ENCODE peak calls at places on chromosome 12, in five cellular contexts. One of them, this sample, is unnamed.

GRCh38 chr12:57533108-57533507 is 10.5 kb downstream of the MBD6 start:
- DNase-seq in AG04450: no peak
- DNase-seq in stimulated activated naive CD4-positive, alpha-beta T cell treated with Interleukin-2 at 50 U/mL for 16 hours: no peak
- DNase-seq in fibroblast of pulmonary artery: no peak
- DNase-seq in T-helper 2 cell: no peak
- DNase-seq in this sample: no peak

GRCh38 chr12:125540580-125541204 is 475.5 kb downstream of the AACS start:
- DNase-seq in AG04450: no peak
- DNase-seq in T-helper 2 cell: no peak
- DNase-seq in stimulated activated naive CD4-positive, alpha-beta T cell treated with Interleukin-2 at 50 U/mL for 16 hours: no peak
- DNase-seq in fibroblast of pulmonary artery: no peak
- DNase-seq in this sample: no peak

GRCh38 chr12:6821271-6821673 is 349 bp upstream of the GPR162 start:
- DNase-seq in T-helper 2 cell: no peak
- DNase-seq in AG04450: peak
- DNase-seq in stimulated activated naive CD4-positive, alpha-beta T cell treated with Interleukin-2 at 50 U/mL for 16 hours: peak
- DNase-seq in fibroblast of pulmonary artery: peak
- DNase-seq in this sample: no peak

GRCh38 chr12:98320026-98320425 is 195.4 kb upstream of the TMPO start:
- DNase-seq in T-helper 2 cell: no peak
- DNase-seq in stimulated activated naive CD4-positive, alpha-beta T cell treated with Interleukin-2 at 50 U/mL for 16 hours: no peak
- DNase-seq in fibroblast of pulmonary artery: no peak
- DNase-seq in AG04450: no peak
- DNase-seq in this sample: no peak

GRCh38 chr12:58757422-58757821 is 162.9 kb downstream of the LRIG3 start:
- DNase-seq in stimulated activated naive CD4-positive, alpha-beta T cell treated with Interleukin-2 at 50 U/mL for 16 hours: no peak
- DNase-seq in T-helper 2 cell: no peak
- DNase-seq in AG04450: peak
- DNase-seq in fibroblast of pulmonary artery: peak
- DNase-seq in this sample: peak

GRCh38 chr12:56158926-56159461 is 835 bp downstream of the MYL6 start:
- DNase-seq in AG04450: peak
- DNase-seq in fibroblast of pulmonary artery: peak
- DNase-seq in T-helper 2 cell: no peak
- DNase-seq in stimulated activated naive CD4-positive, alpha-beta T cell treated with Interleukin-2 at 50 U/mL for 16 hours: no peak
- DNase-seq in this sample: peak

GRCh38 chr12:100798799-100799198 is 4.2 kb downstream of the ANO4 start:
- DNase-seq in T-helper 2 cell: no peak
- DNase-seq in stimulated activated naive CD4-positive, alpha-beta T cell treated with Interleukin-2 at 50 U/mL for 16 hours: no peak
- DNase-seq in fibroblast of pulmonary artery: no peak
- DNase-seq in AG04450: no peak
- DNase-seq in this sample: no peak

GRCh38 chr12:112179341-112179740 is 54.0 kb downstream of the TRAFD1 start:
- DNase-seq in T-helper 2 cell: no peak
- DNase-seq in AG04450: no peak
- DNase-seq in fibroblast of pulmonary artery: no peak
- DNase-seq in stimulated activated naive CD4-positive, alpha-beta T cell treated with Interleukin-2 at 50 U/mL for 16 hours: no peak
- DNase-seq in this sample: no peak

GRCh38 chr12:76441016-76441415 is 92.8 kb upstream of the BBS10 start:
- DNase-seq in stimulated activated naive CD4-positive, alpha-beta T cell treated with Interleukin-2 at 50 U/mL for 16 hours: no peak
- DNase-seq in T-helper 2 cell: no peak
- DNase-seq in AG04450: no peak
- DNase-seq in fibroblast of pulmonary artery: no peak
- DNase-seq in this sample: no peak

GRCh38 chr12:6724409-6724797 is 557 bp downstream of the COPS7A start:
- DNase-seq in stimulated activated naive CD4-positive, alpha-beta T cell treated with Interleukin-2 at 50 U/mL for 16 hours: no peak
- DNase-seq in AG04450: no peak
- DNase-seq in T-helper 2 cell: no peak
- DNase-seq in fibroblast of pulmonary artery: no peak
- DNase-seq in this sample: no peak

GRCh38 chr12:16008442-16008841 is 97.3 kb downstream of the DERA start:
- DNase-seq in AG04450: no peak
- DNase-seq in fibroblast of pulmonary artery: no peak
- DNase-seq in T-helper 2 cell: no peak
- DNase-seq in stimulated activated naive CD4-positive, alpha-beta T cell treated with Interleukin-2 at 50 U/mL for 16 hours: no peak
- DNase-seq in this sample: no peak

GRCh38 chr12:22276313-22276712 is 58.2 kb downstream of the ST8SIA1 start:
- DNase-seq in T-helper 2 cell: no peak
- DNase-seq in stimulated activated naive CD4-positive, alpha-beta T cell treated with Interleukin-2 at 50 U/mL for 16 hours: no peak
- DNase-seq in fibroblast of pulmonary artery: no peak
- DNase-seq in AG04450: no peak
- DNase-seq in this sample: no peak

GRCh38 chr12:82412246-82412645 is 53.9 kb downstream of the METTL25 start:
- DNase-seq in T-helper 2 cell: no peak
- DNase-seq in fibroblast of pulmonary artery: no peak
- DNase-seq in stimulated activated naive CD4-positive, alpha-beta T cell treated with Interleukin-2 at 50 U/mL for 16 hours: no peak
- DNase-seq in AG04450: no peak
- DNase-seq in this sample: no peak

GRCh38 chr12:10540776-10541205 is 35.1 kb downstream of the EIF2S3B start:
- DNase-seq in fibroblast of pulmonary artery: no peak
- DNase-seq in stimulated activated naive CD4-positive, alpha-beta T cell treated with Interleukin-2 at 50 U/mL for 16 hours: no peak
- DNase-seq in T-helper 2 cell: no peak
- DNase-seq in AG04450: no peak
- DNase-seq in this sample: no peak

GRCh38 chr12:76272292-76272691 is 75.9 kb downstream of the BBS10 start:
- DNase-seq in fibroblast of pulmonary artery: no peak
- DNase-seq in AG04450: no peak
- DNase-seq in T-helper 2 cell: no peak
- DNase-seq in stimulated activated naive CD4-positive, alpha-beta T cell treated with Interleukin-2 at 50 U/mL for 16 hours: no peak
- DNase-seq in this sample: no peak

GRCh38 chr12:90013409-90013808 is 304.8 kb upstream of the ATP2B1 start:
- DNase-seq in fibroblast of pulmonary artery: peak
- DNase-seq in AG04450: no peak
- DNase-seq in T-helper 2 cell: no peak
- DNase-seq in stimulated activated naive CD4-positive, alpha-beta T cell treated with Interleukin-2 at 50 U/mL for 16 hours: no peak
- DNase-seq in this sample: no peak

GRCh38 chr12:106297681-106298080 is 4.9 kb upstream of the TCP11L2 start:
- DNase-seq in fibroblast of pulmonary artery: no peak
- DNase-seq in T-helper 2 cell: no peak
- DNase-seq in AG04450: no peak
- DNase-seq in stimulated activated naive CD4-positive, alpha-beta T cell treated with Interleukin-2 at 50 U/mL for 16 hours: no peak
- DNase-seq in this sample: no peak

GRCh38 chr12:15829949-15830348 is 40.8 kb upstream of the EPS8 start:
- DNase-seq in fibroblast of pulmonary artery: peak
- DNase-seq in T-helper 2 cell: no peak
- DNase-seq in AG04450: no peak
- DNase-seq in stimulated activated naive CD4-positive, alpha-beta T cell treated with Interleukin-2 at 50 U/mL for 16 hours: no peak
- DNase-seq in this sample: no peak

GRCh38 chr12:108783446-108783845 is 52.1 kb upstream of the CORO1C start:
- DNase-seq in fibroblast of pulmonary artery: no peak
- DNase-seq in AG04450: no peak
- DNase-seq in T-helper 2 cell: no peak
- DNase-seq in stimulated activated naive CD4-positive, alpha-beta T cell treated with Interleukin-2 at 50 U/mL for 16 hours: no peak
- DNase-seq in this sample: no peak

GRCh38 chr12:92208613-92209121 is 63.0 kb upstream of the BTG1 start:
- DNase-seq in T-helper 2 cell: no peak
- DNase-seq in stimulated activated naive CD4-positive, alpha-beta T cell treated with Interleukin-2 at 50 U/mL for 16 hours: no peak
- DNase-seq in AG04450: no peak
- DNase-seq in fibroblast of pulmonary artery: peak
- DNase-seq in this sample: no peak

GRCh38 chr12:31558521-31558920 is 32.4 kb downstream of the DENND5B start:
- DNase-seq in fibroblast of pulmonary artery: peak
- DNase-seq in AG04450: peak
- DNase-seq in T-helper 2 cell: no peak
- DNase-seq in stimulated activated naive CD4-positive, alpha-beta T cell treated with Interleukin-2 at 50 U/mL for 16 hours: no peak
- DNase-seq in this sample: peak

GRCh38 chr12:42325776-42326465 is at the start of the genes PPHLN1 and ZCRB1:
- DNase-seq in fibroblast of pulmonary artery: peak
- DNase-seq in AG04450: peak
- DNase-seq in T-helper 2 cell: peak
- DNase-seq in stimulated activated naive CD4-positive, alpha-beta T cell treated with Interleukin-2 at 50 U/mL for 16 hours: peak
- DNase-seq in this sample: peak

GRCh38 chr12:89768586-89769482 is 60.2 kb upstream of the ATP2B1 start:
- DNase-seq in fibroblast of pulmonary artery: peak
- DNase-seq in stimulated activated naive CD4-positive, alpha-beta T cell treated with Interleukin-2 at 50 U/mL for 16 hours: peak
- DNase-seq in AG04450: peak
- DNase-seq in T-helper 2 cell: no peak
- DNase-seq in this sample: peak